ENCODE peak calls at places on chromosomes 4 and X, in eight cellular contexts. U is pancreas; S is stimulated activated CD4-positive, alpha-beta T cell treated with anti-CD3 and anti-CD28 coated beads, TNF-alpha, amount 100 ng/mL, for 48 hours; B is stomach; M is IMR-90; R is T follicular helper cell; Z is fibroblast of the conjunctiva; L is Caki2. F is an unnamed sample.
A peak's percentile ranks its signal among the peaks of the same experiment; 100 is the strongest.

GRCh38 chrX:6021316-6022091 is 207.2 kb downstream of the NLGN4X start:
- DNase-seq in U (no peak), S (no peak), B (peak; percentile 49), M (peak; percentile 0), R (no peak), Z (peak; percentile 9), L (peak; percentile 63), F (peak; percentile 7)

GRCh38 chr4:98728871-98729270 is 70.5 kb upstream of the TSPAN5 start:
- DNase-seq in U (no peak), S (no peak), B (no peak), M (no peak), R (no peak), Z (no peak), L (no peak), F (no peak)

GRCh38 chr4:100164808-100165760 is 25.2 kb downstream of the DDIT4L start:
- DNase-seq in U (no peak), S (no peak), B (no peak), M (no peak), R (no peak), Z (no peak), L (no peak), F (no peak)

GRCh38 chr4:161522031-161522430 is 641.8 kb downstream of the FSTL5 start:
- DNase-seq in U (no peak), S (no peak), B (no peak), M (no peak), R (no peak), Z (no peak), L (no peak), F (no peak)

GRCh38 chr4:54941994-54942552 is 183.3 kb downstream of the KDR start:
- DNase-seq in U (no peak), S (no peak), B (no peak), M (no peak), R (no peak), Z (no peak), L (no peak), F (no peak)

GRCh38 chrX:73206366-73206765 is 8.3 kb downstream of the NAP1L2 start:
- DNase-seq in U (no peak), S (no peak), B (no peak), M (no peak), R (no peak), Z (no peak), L (no peak), F (no peak)

GRCh38 chr4:175412744-175413143 is 399.3 kb downstream of the GPM6A start:
- DNase-seq in U (no peak), S (no peak), B (no peak), M (peak; percentile 63), R (no peak), Z (no peak), L (no peak), F (peak; percentile 36)

GRCh38 chr4:41795796-41796195 is 47.3 kb upstream of the PHOX2B start:
- DNase-seq in U (no peak), S (no peak), B (no peak), M (no peak), R (no peak), Z (no peak), L (no peak), F (no peak)

GRCh38 chr4:98517444-98518021 is 140.9 kb downstream of the TSPAN5 start:
- DNase-seq in U (no peak), S (no peak), B (no peak), M (peak; percentile 89), R (no peak), Z (no peak), L (no peak), F (no peak)

GRCh38 chr4:40719008-40719623 is 30.6 kb upstream of the NSUN7 start:
- DNase-seq in U (no peak), S (no peak), B (no peak), M (peak; percentile 64), R (no peak), Z (peak; percentile 47), L (peak; percentile 46), F (peak; percentile 38)

GRCh38 chrX:16882188-16882587 is 12.0 kb upstream of the RBBP7 start:
- DNase-seq in U (no peak), S (no peak), B (peak; percentile 51), M (peak; percentile 25), R (no peak), Z (no peak), L (peak; percentile 14), F (no peak)